ENCODE peak calls at places on chromosome 1, in nine cellular contexts. H is colonic mucosa, T is neural crest cell, C is choroid plexus epithelial cell, Z is endothelial cell, B is ovary, M is D721Med, N is kidney, F is DND-41. Q is an unnamed sample.

GRCh38 chr1:37734629-37735591 is 30.0 kb downstream of the EPHA10 start:
- DNase-seq in C (no peak), H (peak), N (no peak), Z (no peak), T (peak), M (no peak), F (no peak), B (no peak), Q (peak)

GRCh38 chr1:100249155-100249536 is 488 bp downstream of the DBT start:
- DNase-seq in B (no peak), F (no peak), T (no peak), H (no peak), N (no peak), M (no peak), C (peak), Z (no peak), Q (no peak)

GRCh38 chr1:24142546-24143431 is at the start of gene IL22RA1:
- DNase-seq in T (no peak), M (no peak), B (no peak), H (peak), F (no peak), Z (no peak), N (peak), C (no peak), Q (no peak)

GRCh38 chr1:109208847-109209463 is 4.8 kb upstream of the SARS1 start:
- DNase-seq in T (no peak), F (no peak), H (no peak), N (no peak), M (no peak), B (no peak), C (peak), Z (no peak), Q (no peak)

GRCh38 chr1:109993885-109994284 is 9.3 kb downstream of the AHCYL1 start:
- DNase-seq in T (no peak), M (no peak), Z (no peak), H (peak), C (peak), N (no peak), B (no peak), F (no peak), Q (no peak)

GRCh38 chr1:92030701-92031107 is 919 bp downstream of the EPHX4 start:
- DNase-seq in F (peak), T (no peak), H (no peak), B (no peak), C (peak), N (no peak), Z (peak), M (no peak), Q (no peak)

GRCh38 chr1:226706664-226707063 is 32.4 kb downstream of the ITPKB start:
- DNase-seq in Z (no peak), F (no peak), M (no peak), C (no peak), H (no peak), N (no peak), T (no peak), B (no peak), Q (no peak)

GRCh38 chr1:99326215-99326949 is 62.1 kb downstream of the PLPPR4 start:
- DNase-seq in Z (no peak), N (no peak), C (peak), H (no peak), F (no peak), T (no peak), B (no peak), M (no peak), Q (no peak)

GRCh38 chr1:165841582-165842362 is 14.4 kb downstream of the UCK2 start:
- DNase-seq in M (no peak), T (no peak), B (no peak), F (no peak), N (no peak), H (no peak), Z (no peak), C (peak), Q (no peak)

GRCh38 chr1:47682198-47682597 is 244.4 kb downstream of the FOXD2 start:
- DNase-seq in C (no peak), T (no peak), M (no peak), Z (no peak), H (peak), F (no peak), B (no peak), N (no peak), Q (no peak)

GRCh38 chr1:21783679-21784603 is 992 bp upstream of the USP48 start:
- DNase-seq in F (peak), Z (peak), M (peak), T (no peak), N (peak), B (peak), C (peak), H (peak), Q (peak)

GRCh38 chr1:173527151-173527826 is 50.2 kb downstream of the PRDX6 start:
- DNase-seq in H (no peak), N (no peak), B (peak), M (no peak), Z (no peak), F (no peak), C (peak), T (no peak), Q (no peak)

GRCh38 chr1:78607944-78608343 is 12.3 kb upstream of the IFI44L start:
- DNase-seq in M (no peak), C (no peak), T (no peak), B (no peak), Z (no peak), N (no peak), H (peak), F (peak), Q (no peak)

GRCh38 chr1:110440877-110441276 is 10.1 kb upstream of the PROK1 start:
- DNase-seq in C (peak), H (no peak), Z (no peak), T (no peak), N (no peak), B (peak), M (no peak), F (no peak), Q (no peak)

GRCh38 chr1:54615531-54616245 is 7.6 kb downstream of the FAM151A start:
- DNase-seq in H (no peak), Z (no peak), T (no peak), F (no peak), B (peak), C (no peak), N (peak), M (no peak), Q (no peak)

GRCh38 chr1:204971700-204972336 is 71.2 kb upstream of the CNTN2 start:
- DNase-seq in T (no peak), N (no peak), B (no peak), Z (no peak), M (no peak), F (no peak), H (no peak), C (peak), Q (no peak)

GRCh38 chr1:227762231-227762911 is 27.1 kb downstream of the SNAP47 start:
- DNase-seq in N (peak), C (peak), Z (peak), M (peak), H (peak), T (peak), B (peak), F (peak), Q (peak)

GRCh38 chr1:27602510-27603319 is 1.2 kb downstream of the AHDC1 start:
- DNase-seq in N (peak), H (peak), C (peak), F (peak), M (no peak), Z (peak), T (no peak), B (peak), Q (peak)

GRCh38 chr1:240967070-240967724 is 355.2 kb upstream of the GREM2 start:
- DNase-seq in M (no peak), B (no peak), H (no peak), N (no peak), Z (no peak), C (no peak), T (no peak), F (no peak), Q (no peak)
- TF ChIP-seq CTCF in M (peak), B (no peak), H (no peak), N (no peak), Z (peak), C (no peak), T (peak), F (no peak), Q (peak)

DNA sequence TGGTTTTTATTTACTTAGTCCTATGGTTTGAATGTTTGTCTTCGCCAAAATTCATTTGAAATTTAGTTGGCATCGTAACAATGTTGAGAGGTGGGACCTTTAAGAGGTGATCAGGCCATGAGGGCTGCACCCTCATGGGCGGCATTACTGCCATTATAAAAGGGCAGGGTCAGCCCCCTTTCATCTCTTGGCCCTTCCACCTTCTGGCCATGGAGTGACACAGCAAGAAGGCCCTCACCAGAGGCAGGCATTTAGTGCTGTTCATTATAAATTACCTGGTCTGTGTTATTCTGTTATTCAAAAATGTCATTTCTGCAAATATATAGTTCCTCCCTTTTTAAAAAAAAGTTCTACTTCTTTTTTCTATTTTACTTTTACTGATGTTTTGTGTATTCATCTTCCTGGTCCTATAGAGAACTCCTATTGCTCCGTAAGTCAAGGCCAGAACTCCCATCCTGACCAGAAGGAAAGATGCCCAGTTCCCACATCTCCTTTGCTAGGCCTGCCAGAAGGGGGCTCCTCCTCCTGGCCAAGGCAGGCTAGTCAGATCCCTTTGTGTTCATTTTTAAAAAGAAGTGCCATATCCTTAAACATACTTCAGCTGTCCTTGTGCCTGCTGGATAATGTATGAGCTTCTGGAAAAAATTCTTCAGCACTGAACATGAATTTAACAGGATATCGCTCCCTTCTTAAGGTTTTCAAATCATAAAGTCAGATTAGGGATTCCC is 10.0 kb upstream of the LBR start:
- DNase-seq in N (no peak), M (no peak), C (peak), Z (peak), T (no peak), F (no peak), B (no peak), H (peak), Q (no peak)
- TF ChIP-seq CTCF in N (peak), M (peak), C (peak), Z (no peak), T (peak), F (peak), B (no peak), H (peak), Q (no peak)

GRCh38 chr1:60427194-60427593 is 353.6 kb upstream of the C1orf87 start:
- DNase-seq in B (no peak), Z (no peak), F (no peak), M (no peak), H (no peak), T (no peak), N (no peak), C (no peak), Q (no peak)

GRCh38 chr1:60423181-60423780 is 349.7 kb upstream of the C1orf87 start:
- DNase-seq in B (no peak), N (no peak), T (no peak), C (no peak), Z (no peak), H (no peak), F (no peak), M (no peak), Q (no peak)

GRCh38 chr1:60427701-60428100 is 354.1 kb upstream of the C1orf87 start:
- DNase-seq in B (no peak), C (peak), T (no peak), N (no peak), M (no peak), Z (no peak), H (no peak), F (no peak), Q (no peak)

GRCh38 chr1:60428161-60428560 is 354.6 kb upstream of the C1orf87 start:
- DNase-seq in C (peak), N (no peak), Z (no peak), B (no peak), M (no peak), F (no peak), T (no peak), H (no peak), Q (no peak)

GRCh38 chr1:60425528-60425927 is 352.0 kb upstream of the C1orf87 start:
- DNase-seq in F (no peak), T (no peak), H (no peak), M (no peak), N (no peak), Z (peak), C (peak), B (no peak), Q (no peak)
- TF ChIP-seq CTCF in F (peak), T (peak), H (no peak), M (peak), N (peak), Z (peak), C (peak), B (no peak), Q (peak)

GRCh38 chr1:3411806-3412205 is 42.7 kb upstream of the ARHGEF16 start:
- DNase-seq in B (no peak), C (no peak), F (no peak), N (no peak), H (no peak), Z (no peak), T (no peak), M (no peak), Q (no peak)

GRCh38 chr1:3410435-3410915 is 44.0 kb upstream of the ARHGEF16 start:
- DNase-seq in N (no peak), Z (no peak), B (no peak), C (no peak), M (no peak), T (no peak), F (no peak), H (no peak), Q (no peak)

GRCh38 chr1:3408751-3409266 is 45.7 kb upstream of the ARHGEF16 start:
- DNase-seq in Z (no peak), H (no peak), B (no peak), T (no peak), M (no peak), F (no peak), N (no peak), C (no peak), Q (no peak)

GRCh38 chr1:3412376-3412775 is 42.1 kb upstream of the ARHGEF16 start:
- DNase-seq in C (no peak), F (no peak), Z (no peak), B (no peak), N (no peak), M (no peak), H (no peak), T (no peak), Q (no peak)

GRCh38 chr1:3409737-3410434 is 44.6 kb upstream of the ARHGEF16 start:
- DNase-seq in H (peak), F (no peak), N (peak), B (peak), C (peak), T (peak), M (no peak), Z (peak), Q (peak)
- TF ChIP-seq CTCF in H (peak), F (no peak), N (peak), B (peak), C (peak), T (peak), M (peak), Z (no peak), Q (peak)

GRCh38 chr1:94803517-94804441 is 16.4 kb upstream of the SLC44A3 start:
- DNase-seq in N (no peak), H (peak), T (peak), Z (no peak), M (no peak), B (no peak), F (no peak), C (no peak), Q (no peak)

GRCh38 chr1:94799201-94799600 is 21.0 kb upstream of the SLC44A3 start:
- DNase-seq in Z (no peak), H (no peak), M (no peak), T (no peak), C (no peak), B (no peak), F (no peak), N (no peak), Q (no peak)

GRCh38 chr1:94804442-94804837 is 15.7 kb upstream of the SLC44A3 start:
- DNase-seq in B (no peak), C (no peak), H (no peak), N (no peak), T (no peak), Z (no peak), M (no peak), F (no peak), Q (no peak)

GRCh38 chr1:94803106-94803505 is 17.1 kb upstream of the SLC44A3 start:
- DNase-seq in Z (no peak), M (no peak), N (no peak), T (no peak), C (no peak), B (no peak), H (no peak), F (no peak), Q (no peak)

DNA sequence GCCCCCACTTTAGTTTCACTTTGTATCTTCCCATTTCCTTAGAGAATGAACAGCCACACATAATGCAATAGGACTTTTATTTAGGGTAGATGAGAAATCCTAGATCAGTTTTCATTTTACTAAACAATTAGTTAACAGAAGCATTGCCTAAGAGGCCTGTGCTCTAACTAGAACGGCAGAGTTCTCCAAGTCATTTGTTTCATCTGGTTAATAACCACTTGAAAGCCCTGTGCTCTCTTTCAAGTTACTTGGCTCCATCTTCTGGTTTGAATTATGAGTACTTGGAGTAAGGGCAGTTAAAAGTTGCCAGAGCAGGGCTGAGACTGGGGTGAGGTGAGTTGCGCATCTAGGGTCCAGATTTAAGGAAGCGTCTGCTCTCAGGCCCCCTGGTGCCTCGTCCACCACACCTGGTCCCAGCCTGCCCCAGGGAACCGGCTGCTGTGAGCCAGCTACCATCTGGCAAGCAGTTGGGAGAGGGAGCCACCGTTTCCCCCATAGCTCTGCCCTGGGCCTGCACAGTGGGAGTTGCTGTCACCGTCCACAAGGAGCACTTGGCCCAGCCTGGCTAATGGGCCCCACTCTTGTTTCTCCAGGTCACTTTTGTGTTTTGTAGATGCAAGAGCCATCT is 18.1 kb upstream of the SLC44A3 start:
- DNase-seq in T (peak), M (no peak), B (peak), C (peak), Z (no peak), H (peak), N (peak), F (peak), Q (peak)
- TF ChIP-seq CTCF in T (peak), M (peak), B (peak), C (peak), Z (no peak), H (peak), N (peak), F (peak), Q (peak)